ENCODE peak calls at places on chromosome 9, in five cellular contexts. C is GM23248, K is brain microvascular endothelial cell, Z is spleen, A is fibroblast of lung. R is an unnamed sample.

GRCh38 chr9:127580879-127581278 is 31.2 kb upstream of the STXBP1 start:
- DNase-seq in Z (no peak), C (no peak), A (no peak), K (no peak), R (no peak)

GRCh38 chr9:85178486-85178885 is 509.0 kb downstream of the NTRK2 start:
- DNase-seq in C (no peak), K (no peak), Z (no peak), A (no peak), R (no peak)

GRCh38 chr9:125544988-125545651 is 161.9 kb downstream of the MAPKAP1 start:
- DNase-seq in A (peak), K (peak), Z (no peak), C (peak), R (peak)

GRCh38 chr9:122820490-122820845 is 7.9 kb downstream of the PDCL start:
- DNase-seq in A (no peak), C (no peak), K (no peak), Z (no peak), R (no peak)

GRCh38 chr9:88312070-88312469 is 76.2 kb upstream of the SPIN1 start:
- DNase-seq in Z (no peak), K (no peak), A (no peak), C (no peak), R (no peak)

GRCh38 chr9:751137-752051 is 90.1 kb upstream of the DMRT1 start:
- DNase-seq in K (peak), A (no peak), C (peak), Z (no peak), R (no peak)

GRCh38 chr9:17824191-17824926 is 245.5 kb downstream of the SH3GL2 start:
- DNase-seq in C (no peak), A (no peak), K (peak), Z (no peak), R (no peak)

GRCh38 chr9:92048924-92049625 is 66.1 kb downstream of the SPTLC1 start:
- DNase-seq in K (no peak), C (no peak), A (peak), Z (no peak), R (no peak)

GRCh38 chr9:128365525-128365924 is 5.6 kb upstream of the URM1 start:
- DNase-seq in A (no peak), Z (no peak), C (no peak), K (no peak), R (no peak)

GRCh38 chr9:26260238-26260637 is 582.0 kb upstream of the TUSC1 start:
- DNase-seq in A (peak), C (peak), K (peak), Z (no peak), R (no peak)

GRCh38 chr9:34179528-34180138 is 790 bp downstream of the UBAP1 start:
- DNase-seq in K (no peak), Z (no peak), A (peak), C (peak), R (no peak)

GRCh38 chr9:125405938-125406811 is 144.5 kb downstream of the GAPVD1 start:
- DNase-seq in C (peak), K (peak), A (no peak), Z (no peak), R (no peak)

GRCh38 chr9:110298028-110298605 is 39.5 kb downstream of the TXNDC8 start:
- DNase-seq in K (no peak), Z (no peak), A (no peak), C (no peak), R (no peak)

GRCh38 chr9:75146229-75146628 is 57.9 kb downstream of the OSTF1 start:
- DNase-seq in A (peak), Z (no peak), C (peak), K (peak), R (no peak)

GRCh38 chr9:107283621-107284616 is 840 bp downstream of the RAD23B start:
- DNase-seq in Z (peak), K (peak), A (peak), C (peak), R (peak)

GRCh38 chr9:118558891-118559290 is 810.3 kb downstream of the BRINP1 start:
- DNase-seq in C (no peak), K (no peak), A (no peak), Z (no peak), R (no peak)

GRCh38 chr9:111036946-111037743 is 1.1 kb downstream of the LPAR1 start:
- DNase-seq in C (peak), A (peak), K (peak), Z (no peak), R (no peak)

GRCh38 chr9:127899200-127899943 is at the start of gene ST6GALNAC6:
- DNase-seq in K (no peak), A (peak), Z (peak), C (peak), R (peak)

GRCh38 chr9:125851971-125852370 is 104.8 kb downstream of the PBX3 start:
- DNase-seq in C (no peak), A (no peak), Z (no peak), K (no peak), R (no peak)

GRCh38 chr9:91810286-91810905 is 139.6 kb downstream of the ROR2 start:
- DNase-seq in K (no peak), Z (no peak), A (no peak), C (no peak), R (peak)

GRCh38 chr9:129557192-129558036 is 63.5 kb downstream of the C9orf50 start:
- DNase-seq in A (peak), Z (no peak), K (peak), C (no peak), R (no peak)

GRCh38 chr9:89702401-89702800 is 97.6 kb downstream of the GADD45G start:
- DNase-seq in A (no peak), C (no peak), K (no peak), Z (no peak), R (no peak)
- H3K4me3 ChIP-seq in A (no peak), C (no peak), K (no peak), Z (no peak), R (no peak)

GRCh38 chr9:5512658-5513452 is 2.5 kb downstream of the PDCD1LG2 start:
- DNase-seq in A (no peak), K (no peak), Z (no peak), C (peak), R (no peak)
- H3K27ac ChIP-seq in A (no peak), K (no peak), Z (no peak), C (no peak), R (no peak)

GRCh38 chr9:132793606-132794580 is 84.2 kb downstream of the AK8 start:
- DNase-seq in Z (no peak), K (no peak), C (no peak), A (no peak), R (peak)
- H3K4me3 ChIP-seq in Z (no peak), K (no peak), C (no peak), A (no peak), R (no peak)

DNA sequence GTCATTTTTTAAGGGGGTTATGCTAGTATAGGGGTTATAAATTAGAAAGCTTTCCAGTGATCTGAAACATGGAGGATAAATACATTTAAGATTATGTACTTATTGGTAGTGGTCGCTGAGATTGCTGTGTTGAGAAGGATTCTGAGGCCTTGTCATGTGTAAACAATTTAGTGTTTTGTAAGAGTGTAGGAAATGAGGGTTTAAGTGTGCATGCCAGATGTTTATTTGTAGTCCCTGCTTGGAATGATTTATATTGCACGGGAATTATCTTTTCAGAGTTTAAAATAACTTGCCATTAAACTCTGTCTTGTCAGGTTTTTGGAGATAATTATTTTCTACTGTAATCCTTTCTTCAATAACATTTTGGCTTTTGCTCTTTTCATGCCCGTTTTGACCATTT is 19.4 kb downstream of the ZNF618 start:
- DNase-seq in A (peak), K (no peak), C (no peak), Z (no peak), R (no peak)
- H3K27ac ChIP-seq in A (no peak), K (no peak), C (no peak), Z (no peak), R (no peak)

DNA sequence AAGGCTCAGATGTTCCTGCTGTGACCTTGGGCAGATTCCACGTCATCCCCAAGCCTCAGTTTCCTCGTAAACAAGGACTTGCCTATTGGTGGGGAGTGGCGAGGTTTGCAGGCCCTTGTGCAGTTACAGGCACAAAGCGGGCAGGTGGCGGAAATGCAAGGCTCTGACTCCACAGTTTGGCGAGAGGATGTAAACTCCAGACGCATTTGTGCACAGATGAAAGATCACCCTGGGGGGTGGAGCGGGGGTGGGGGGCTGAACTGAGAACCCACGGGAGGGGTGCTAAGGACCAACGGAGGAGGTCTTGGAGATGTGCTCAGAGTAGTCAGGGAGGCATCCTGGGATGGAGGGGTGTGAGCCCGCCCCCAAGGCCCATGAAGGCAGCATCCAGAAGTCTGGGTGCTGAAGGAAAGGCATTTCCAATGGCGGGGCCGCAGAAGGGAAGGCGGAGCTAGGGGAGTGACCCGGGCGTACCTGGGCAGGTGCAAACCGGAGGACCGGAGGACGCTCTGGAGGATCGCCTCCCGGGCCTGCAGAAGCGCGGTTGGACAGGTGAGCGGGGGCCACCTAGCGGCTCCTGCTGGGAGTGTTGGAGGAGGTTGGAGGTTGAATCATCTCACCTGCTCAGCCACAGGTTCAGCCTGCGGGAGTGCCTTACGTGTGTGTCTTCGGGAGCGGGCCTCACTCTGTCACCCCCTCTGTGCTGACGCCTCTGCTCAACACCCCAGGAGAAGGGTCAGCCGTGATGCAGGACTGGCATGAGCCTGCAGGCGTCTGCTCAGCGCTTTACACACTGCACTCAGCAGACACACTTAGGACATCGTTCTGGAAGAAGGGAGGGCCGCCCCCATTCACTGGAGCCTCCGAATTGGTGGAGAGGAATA is 1.9 kb upstream of the FIBCD1 start:
- DNase-seq in K (no peak), A (peak), C (peak), Z (peak), R (no peak)
- H3K4me3 ChIP-seq in K (no peak), A (no peak), C (no peak), Z (no peak), R (no peak)

GRCh38 chr9:38060688-38061087 is 8.3 kb downstream of the SHB start:
- DNase-seq in A (no peak), C (no peak), K (no peak), Z (no peak), R (no peak)
- H3K27ac ChIP-seq in A (no peak), C (no peak), K (no peak), Z (no peak), R (peak)

R was measured in coronary artery.